ENCODE peak calls at places on chromosomes 16 and 17, in seven cellular contexts. A is right lobe of liver; O is Panc1; G is cardiac muscle cell; R is body of pancreas; U is upper lobe of right lung; I is CD8-positive, alpha-beta T cell. C is an unnamed sample.
A peak's percentile ranks its signal among the peaks of the same experiment; 100 is the strongest.

GRCh38 chr17:64635647-64636305 is 26.3 kb downstream of the SMURF2 start:
- DNase-seq in I (no peak), R (no peak), G (peak; percentile 72), U (no peak), O (no peak), A (no peak), C (no peak)

GRCh38 chr17:64295146-64295545 is 32.1 kb upstream of the TEX2 start:
- DNase-seq in O (no peak), I (no peak), G (no peak), R (no peak), A (no peak), U (no peak), C (no peak)

GRCh38 chr17:57243171-57243622 is 13.1 kb upstream of the MSI2 start:
- DNase-seq in O (peak; percentile 59), R (peak; percentile 66), A (peak; percentile 72), U (peak; percentile 78), I (peak; percentile 77), G (peak; percentile 78), C (peak; percentile 67)

GRCh38 chr16:69838417-69838990 is 76.4 kb downstream of the WWP2 start:
- DNase-seq in I (no peak), U (no peak), R (peak; percentile 62), O (no peak), A (no peak), G (peak; percentile 10), C (peak; percentile 52)

GRCh38 chr16:74984194-74984669 is 691 bp downstream of the WDR59 start:
- DNase-seq in I (no peak), R (no peak), G (peak; percentile 38), U (no peak), O (no peak), A (no peak), C (no peak)

GRCh38 chr17:75344664-75345063 is 55.4 kb upstream of the SLC25A19 start:
- DNase-seq in R (no peak), O (no peak), A (no peak), U (no peak), G (no peak), I (peak; percentile 34), C (no peak)

GRCh38 chr17:70344356-70345060 is 175.2 kb downstream of the KCNJ2 start:
- DNase-seq in A (no peak), G (peak; percentile 26), U (no peak), R (no peak), I (no peak), O (no peak), C (no peak)

GRCh38 chr16:82748026-82748425 is 121.3 kb downstream of the CDH13 start:
- DNase-seq in A (no peak), I (no peak), U (no peak), G (peak; percentile 91), R (peak; percentile 14), O (no peak), C (peak; percentile 28)

GRCh38 chr16:56121156-56121500 is 70.2 kb upstream of the GNAO1 start:
- DNase-seq in O (no peak), U (no peak), I (no peak), A (no peak), R (no peak), G (no peak), C (no peak)

GRCh38 chr17:45923511-45924268 is 29.3 kb downstream of the MAPT start:
- DNase-seq in O (no peak), I (no peak), G (peak; percentile 86), A (no peak), U (no peak), R (no peak), C (no peak)

DNA sequence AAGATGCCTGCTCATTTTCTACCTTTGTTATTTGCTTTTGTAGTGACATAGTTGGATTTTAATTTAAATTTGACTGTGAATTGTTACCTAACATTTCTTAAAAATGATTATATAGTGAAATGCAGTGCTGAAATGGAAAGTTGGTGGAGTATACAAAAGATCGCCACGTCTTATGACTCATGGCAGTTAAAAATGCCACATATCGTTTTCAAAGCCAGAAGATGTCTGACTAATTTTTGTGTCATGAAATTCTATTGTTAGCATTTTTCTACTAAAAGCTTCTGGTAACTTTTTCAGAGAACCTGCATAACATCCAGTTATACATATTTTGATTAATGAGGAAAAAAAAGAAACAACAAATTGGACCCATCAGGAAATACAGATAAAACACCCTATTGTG is 20.6 kb downstream of the MAP2K4 start:
- DNase-seq in O (no peak), U (no peak), I (no peak), A (no peak), G (peak; percentile 66), R (no peak), C (no peak)
- H3K4me3 ChIP-seq in O (no peak overlapping the region), U (no peak overlapping the region), I (no peak overlapping the region), A (no peak overlapping the region), G (no peak overlapping the region), R (no peak overlapping the region), C (no peak overlapping the region)

GRCh38 chr16:57711-58110 is 4.1 kb downstream of the SNRNP25 start:
- DNase-seq in I (no peak), U (no peak), G (no peak), A (no peak), R (no peak), O (no peak), C (no peak)
- H3K36me3 ChIP-seq in I (no peaks in the 10 kb centered on the region), U (peaks cover 62% of the 10 kb centered on the region), G (peaks cover 22% of the 10 kb centered on the region), A (peaks cover 14% of the 10 kb centered on the region), R (peaks cover 3% of the 10 kb centered on the region), O (no peaks in the 10 kb centered on the region), C (peaks cover 70% of the 10 kb centered on the region)

DNA sequence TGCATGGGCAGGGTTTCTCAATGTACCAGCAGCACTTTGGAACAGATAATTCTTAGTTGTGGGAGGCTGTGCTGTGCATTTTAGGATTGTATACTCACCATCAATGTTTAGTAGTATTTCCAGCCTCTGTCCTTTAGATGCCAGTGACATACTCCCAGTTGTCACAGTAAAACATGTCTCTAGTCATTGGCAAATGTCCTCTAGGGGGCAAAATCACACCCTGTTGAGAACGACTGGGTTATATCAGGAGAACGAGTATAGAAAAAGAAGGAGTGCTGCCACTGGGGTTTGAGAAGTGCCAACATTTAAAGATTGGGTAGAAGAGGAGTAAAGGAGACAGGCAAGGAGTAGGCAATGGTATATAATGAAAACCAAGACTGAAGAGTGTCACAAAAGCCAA is 37.9 kb upstream of the SMIM36 start:
- DNase-seq in A (no peak), I (no peak), O (no peak), U (no peak), R (no peak), G (peak; percentile 36), C (no peak)
- TF ChIP-seq CTCF in A (peak; percentile 49), I (no peak), O (peak; percentile 33), U (peak; percentile 25), R (no peak), G (peak; percentile 42), C (peak; percentile 22)

GRCh38 chr17:42642377-42642776 is 16.7 kb upstream of the TUBG2 start:
- DNase-seq in O (no peak), R (no peak), I (no peak), A (no peak), G (no peak), U (no peak), C (no peak)
- H3K4me3 ChIP-seq in O (no peak overlapping the region), R (no peak overlapping the region), I (no peak overlapping the region), A (no peak overlapping the region), G (no peak overlapping the region), U (no peak overlapping the region), C (no peak overlapping the region)

GRCh38 chr17:51000835-51001638 is 119.6 kb downstream of the SPAG9 start:
- DNase-seq in A (no peak), R (peak; percentile 36), O (peak; percentile 42), U (no peak), I (no peak), G (peak; percentile 87), C (no peak)
- H3K36me3 ChIP-seq in A (peaks cover 49% of the 10 kb centered on the region), R (peaks cover 31% of the 10 kb centered on the region), O (peaks cover 46% of the 10 kb centered on the region), U (peaks cover 93% of the 10 kb centered on the region), I (peaks cover 27% of the 10 kb centered on the region), G (peaks cover 57% of the 10 kb centered on the region), C (peaks cover 98% of the 10 kb centered on the region)

DNA sequence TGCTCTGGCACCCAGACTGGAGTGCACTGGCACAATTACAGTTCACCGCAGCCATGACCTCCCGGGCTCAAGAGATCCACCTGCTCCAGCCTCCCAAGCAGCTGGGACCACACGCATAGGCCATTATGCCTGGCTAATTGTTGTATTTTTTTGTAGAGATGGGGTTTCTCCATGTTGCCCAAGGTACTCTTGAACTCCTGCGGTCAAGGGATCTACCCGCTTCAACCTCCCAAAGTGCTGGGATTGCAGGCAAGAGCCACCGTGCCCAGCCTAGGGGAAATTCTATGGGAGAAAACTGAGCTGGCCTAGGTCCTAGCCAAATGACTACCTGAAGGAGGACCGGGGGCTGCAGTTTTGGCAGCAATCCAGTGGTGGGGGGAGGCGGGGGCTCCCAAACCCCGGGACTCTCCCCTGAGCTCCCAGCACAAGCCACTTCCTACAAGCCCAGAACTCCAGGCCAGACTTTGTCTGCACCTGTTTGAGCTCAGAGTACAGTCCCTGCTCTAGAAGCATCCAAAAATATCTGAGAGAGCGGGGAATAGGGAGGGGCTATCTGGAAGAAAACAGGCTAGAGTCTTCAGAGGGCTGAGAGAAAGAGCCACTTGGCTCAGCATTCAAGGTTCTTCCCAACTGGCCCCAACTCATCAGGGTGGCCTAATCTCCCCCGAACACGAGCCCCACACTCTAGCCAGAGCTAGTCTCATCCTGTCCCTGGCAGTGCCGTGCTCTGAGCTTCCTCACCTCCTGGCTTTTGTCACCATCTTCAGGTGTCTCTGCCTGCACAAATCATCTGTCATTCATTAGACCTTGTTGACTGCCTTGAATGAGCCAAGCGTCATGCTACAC is 9.1 kb downstream of the SRL start:
- DNase-seq in G (no peak), A (no peak), O (no peak), I (no peak), U (no peak), R (no peak), C (no peak)
- TF ChIP-seq CTCF in G (no peak), A (no peak), O (no peak), I (no peak), U (no peak), R (no peak), C (no peak)

GRCh38 chr16:15855704-15856003 is 1.2 kb downstream of the MYH11 start:
- DNase-seq in G (no peak), O (no peak), A (no peak), U (no peak), R (no peak), I (no peak), C (no peak)

GRCh38 chr16:15854906-15855703 is 1.7 kb downstream of the MYH11 start:
- DNase-seq in I (no peak), O (no peak), R (no peak), G (no peak), U (no peak), A (no peak), C (no peak)

GRCh38 chr16:15853021-15853420 is 3.8 kb downstream of the MYH11 start:
- DNase-seq in R (no peak), U (no peak), O (no peak), A (no peak), G (no peak), I (no peak), C (no peak)

GRCh38 chr16:15856217-15856616 is 611 bp downstream of the MYH11 start:
- DNase-seq in G (no peak), I (no peak), R (no peak), A (no peak), O (no peak), U (no peak), C (no peak)

GRCh38 chr16:15854061-15854460 is 2.8 kb downstream of the MYH11 start:
- DNase-seq in I (no peak), U (no peak), R (no peak), G (no peak), O (no peak), A (no peak), C (no peak)
- H3K4me3 ChIP-seq in I (no peak overlapping the region), U (peak overlapping the region; percentile 45), R (no peak overlapping the region), G (no peak overlapping the region), O (no peak overlapping the region), A (no peak overlapping the region), C (no peak overlapping the region)

GRCh38 chr16:1674306-1674705 is 3.8 kb upstream of the JPT2 start:
- DNase-seq in O (no peak), U (no peak), R (no peak), A (no peak), I (no peak), G (no peak), C (no peak)
- H3K36me3 ChIP-seq in O (peaks cover 8% of the 10 kb centered on the region), U (peaks cover 56% of the 10 kb centered on the region), R (peaks cover 21% of the 10 kb centered on the region), A (peaks cover 47% of the 10 kb centered on the region), I (peaks cover 33% of the 10 kb centered on the region), G (peaks cover 20% of the 10 kb centered on the region), C (peaks cover 50% of the 10 kb centered on the region)